ENCODE peak calls at places on chromosomes 3 and 15, in six cellular contexts. S is adrenal gland, K is ovary, O is HCT116, W is transverse colon, U is thyroid gland. C is an unnamed sample.

GRCh38 chr3:164806188-164806587 is 272.1 kb downstream of the SI start:
- DNase-seq in S (no peak), K (no peak), O (no peak), W (no peak), U (no peak), C (no peak)

GRCh38 chr15:79430901-79431635 is 1.1 kb upstream of the MINAR1 start:
- DNase-seq in S (no peak), K (no peak), O (no peak), W (no peak), U (no peak), C (no peak)

GRCh38 chr3:4583441-4583840 is 90.3 kb downstream of the ITPR1 start:
- DNase-seq in S (peak), K (peak), O (no peak), W (no peak), U (no peak), C (no peak)

GRCh38 chr3:183094711-183095110 is 4.6 kb downstream of the MCCC1 start:
- DNase-seq in S (no peak), K (no peak), O (no peak), W (no peak), U (peak), C (no peak)

GRCh38 chr3:51099794-51100542 is 285.1 kb upstream of the MANF start:
- DNase-seq in S (peak), K (no peak), O (peak), W (peak), U (peak), C (no peak)

GRCh38 chr15:40894689-40895308 is 549 bp downstream of the VPS18 start:
- DNase-seq in S (peak), K (peak), O (peak), W (peak), U (peak), C (no peak)

GRCh38 chr3:152375546-152375945 is 106.8 kb downstream of the MBNL1 start:
- DNase-seq in S (no peak), K (no peak), O (no peak), W (no peak), U (no peak), C (no peak)

GRCh38 chr15:79451361-79451999 is 19.3 kb downstream of the MINAR1 start:
- DNase-seq in S (no peak), K (no peak), O (no peak), W (no peak), U (no peak), C (no peak)

GRCh38 chr3:396293-396692 is 199.7 kb downstream of the CHL1 start:
- DNase-seq in S (no peak), K (no peak), O (no peak), W (no peak), U (no peak), C (no peak)

GRCh38 chr15:41968738-41969137 is 3.6 kb downstream of the EHD4 start:
- DNase-seq in S (peak), K (no peak), O (no peak), W (no peak), U (no peak), C (no peak)

GRCh38 chr3:124621498-124621897 is 108.8 kb upstream of the UMPS start:
- DNase-seq in S (peak), K (no peak), O (no peak), W (no peak), U (no peak), C (no peak)

GRCh38 chr3:152729906-152730305 is 105.0 kb upstream of the P2RY1 start:
- DNase-seq in S (no peak), K (no peak), O (no peak), W (no peak), U (no peak), C (no peak)

GRCh38 chr3:161915283-161915682 is 418.7 kb downstream of the OTOL1 start:
- DNase-seq in S (no peak), K (no peak), O (no peak), W (no peak), U (no peak), C (no peak)

GRCh38 chr3:100075731-100076543 is 38.4 kb downstream of the FILIP1L start:
- DNase-seq in S (no peak), K (no peak), O (no peak), W (no peak), U (no peak), C (no peak)

GRCh38 chr15:37900286-37901221 is 33.9 kb upstream of the TMCO5A start:
- DNase-seq in S (no peak), K (no peak), O (no peak), W (no peak), U (no peak), C (no peak)

GRCh38 chr15:63977102-63977501 is 69.2 kb downstream of the DAPK2 start:
- DNase-seq in S (no peak), K (no peak), O (no peak), W (peak), U (no peak), C (peak)

GRCh38 chr15:58839485-58839884 is 68.4 kb downstream of the MINDY2 start:
- DNase-seq in S (no peak), K (no peak), O (no peak), W (no peak), U (no peak), C (no peak)

GRCh38 chr15:66405605-66406004 is 18.9 kb downstream of the MAP2K1 start:
- DNase-seq in S (no peak), K (no peak), O (no peak), W (no peak), U (no peak), C (no peak)

GRCh38 chr3:172112348-172113123 is 73.2 kb downstream of the FNDC3B start:
- DNase-seq in S (no peak), K (no peak), O (no peak), W (no peak), U (peak), C (no peak)

GRCh38 chr3:62479276-62479675 is 105.9 kb upstream of the FEZF2 start:
- DNase-seq in S (no peak), K (no peak), O (no peak), W (no peak), U (no peak), C (no peak)
- H3K4me3 ChIP-seq in S (no peak), K (no peak), O (no peak), W (no peak), U (no peak), C (no peak)

DNA sequence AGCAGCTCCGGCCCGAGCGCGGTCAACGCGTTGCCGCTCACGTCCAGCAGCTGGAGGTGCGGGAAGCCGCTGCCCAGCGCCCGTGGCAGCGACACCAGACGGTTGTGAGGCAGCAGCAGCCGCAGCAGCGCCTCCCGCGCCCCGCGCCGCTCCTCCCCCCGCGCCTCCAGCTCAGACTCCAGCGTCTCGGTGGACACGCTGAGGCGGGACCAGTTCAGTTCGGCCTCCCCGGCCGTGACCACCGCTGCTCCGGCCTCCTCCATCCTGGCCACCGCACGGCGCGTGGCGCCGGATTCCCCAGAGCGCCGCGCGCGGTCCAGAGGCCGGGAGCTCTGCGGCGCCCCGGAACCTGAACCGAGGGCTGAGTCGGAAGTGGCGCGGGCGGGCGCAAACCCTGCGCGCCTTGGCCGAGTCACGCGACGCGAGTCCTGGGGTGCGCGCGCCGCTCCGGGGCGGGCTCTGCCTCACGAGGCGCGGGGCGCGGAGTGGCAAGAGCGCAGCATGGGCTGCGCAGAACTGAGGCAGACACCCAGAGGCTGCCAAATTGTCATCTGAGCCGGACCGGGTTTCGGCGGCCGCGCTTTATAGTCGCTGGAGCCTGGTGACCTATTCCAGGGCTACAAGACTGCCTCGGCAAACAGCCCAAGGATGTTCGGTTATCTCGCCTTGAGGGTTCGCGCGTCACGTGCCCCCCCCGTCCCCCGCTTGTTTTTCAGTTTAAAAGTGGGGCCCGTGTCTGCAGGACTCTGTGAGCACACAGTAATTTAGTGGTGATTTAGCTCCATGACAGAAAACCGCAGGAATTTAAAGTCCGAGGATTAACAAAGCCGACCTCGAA is at the start of gene LRRC58:
- DNase-seq in S (peak), K (peak), O (peak), W (peak), U (peak), C (peak)
- TF ChIP-seq POLR2A in S (peak), K (peak), O (peak), W (peak), U (peak), C (no peak)

GRCh38 chr15:32718822-32719716 is 1.3 kb downstream of the GREM1 start:
- DNase-seq in S (no peak), K (no peak), O (no peak), W (peak), U (peak), C (no peak)
- TF ChIP-seq CTCF in S (no peak), K (no peak), O (no peak), W (no peak), U (no peak), C (no peak)

DNA sequence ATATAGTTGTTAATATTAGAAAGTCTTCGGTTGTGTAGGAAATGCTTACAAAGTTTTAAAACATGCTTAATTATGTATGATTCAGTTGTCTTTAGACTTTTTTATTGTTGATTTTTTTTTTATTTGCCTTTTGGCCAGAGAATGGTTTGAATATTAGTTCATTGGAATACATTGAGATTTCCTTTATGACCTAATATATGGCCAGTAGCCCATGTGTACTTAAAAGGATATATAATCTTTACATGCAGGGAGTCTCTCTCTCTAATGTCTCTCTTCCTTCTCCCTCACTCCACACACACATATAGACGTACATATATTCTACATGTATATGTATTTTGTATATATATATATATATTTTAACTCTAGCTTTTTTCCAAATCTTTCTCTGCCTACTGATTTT is 67.3 kb upstream of the SKIL start:
- DNase-seq in S (no peak), K (no peak), O (no peak), W (no peak), U (no peak), C (no peak)
- H3K4me3 ChIP-seq in S (no peak), K (no peak), O (no peak), W (no peak), U (no peak), C (no peak)

GRCh38 chr3:43191116-43191515 is 85.2 kb upstream of the POMGNT2 start:
- DNase-seq in S (no peak), K (no peak), O (no peak), W (no peak), U (no peak), C (no peak)
- TF ChIP-seq POLR2A in S (no peak), K (no peak), O (no peak), W (no peak), U (no peak), C (no peak)

DNA sequence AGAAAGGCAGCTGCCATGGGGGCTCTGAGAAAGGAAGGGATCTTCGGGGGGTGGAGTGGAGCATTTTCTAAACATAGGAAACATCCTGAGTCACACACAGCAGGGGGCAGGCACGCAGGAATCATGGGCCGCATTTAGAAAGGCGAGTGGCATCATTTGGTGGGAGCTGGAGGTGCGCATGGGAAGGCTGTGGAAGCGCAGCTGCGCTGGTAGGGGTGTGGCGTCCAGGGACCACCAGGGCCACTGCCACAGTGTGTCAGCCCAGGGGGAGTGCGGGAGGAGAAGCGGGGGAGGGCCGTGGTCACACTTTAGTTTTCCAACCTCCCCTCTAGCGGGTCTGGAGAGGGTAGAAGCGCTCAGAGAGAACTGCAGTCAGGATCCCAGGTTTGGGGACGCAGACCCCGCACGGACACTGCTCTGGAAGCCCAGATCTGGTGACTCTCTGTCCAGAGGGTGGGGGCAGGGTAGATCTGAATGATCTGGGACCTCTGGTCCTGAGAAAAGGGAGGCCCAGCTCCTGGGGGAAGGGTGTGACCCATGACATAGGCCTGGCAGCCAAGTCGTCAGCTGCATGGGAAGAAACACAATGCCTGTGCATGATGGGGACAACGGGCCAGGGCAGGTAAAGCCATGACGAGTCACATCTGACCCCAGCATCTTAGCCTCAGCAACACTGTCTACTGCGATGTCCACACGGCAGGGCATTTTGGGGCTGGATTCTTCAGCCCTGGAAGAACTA is 88.0 kb upstream of the IQSEC1 start:
- DNase-seq in S (no peak), K (no peak), O (no peak), W (no peak), U (no peak), C (no peak)
- TF ChIP-seq CTCF in S (no peak), K (no peak), O (peak), W (no peak), U (no peak), C (no peak)

GRCh38 chr3:181966387-181966786 is 254.7 kb downstream of the SOX2 start:
- DNase-seq in S (no peak), K (no peak), O (no peak), W (no peak), U (no peak), C (no peak)
- H3K4me3 ChIP-seq in S (no peak), K (no peak), O (no peak), W (no peak), U (no peak), C (no peak)

C was measured in lower leg skin.